ENCODE peak calls at places on chromosomes 16 and 17, in ten cellular contexts. V, G, R, S, F, W, M, B, L and P are unnamed samples.
A peak's percentile ranks its signal among the peaks of the same experiment; 100 is the strongest.

GRCh38 chr17:19306160-19307111 is 56.1 kb downstream of the B9D1 start:
- DNase-seq in V (peak; percentile 94), G (no peak), R (no peak), S (no peak), F (no peak), W (peak; percentile 67), M (no peak), B (no peak), L (no peak), P (no peak)

GRCh38 chr16:87739801-87740200 is 26.0 kb downstream of the KLHDC4 start:
- DNase-seq in V (no peak), G (no peak), R (no peak), S (peak; percentile 72), F (no peak), W (no peak), M (no peak), B (no peak), L (no peak), P (no peak)

GRCh38 chr17:32256695-32257013 is 9.0 kb upstream of the RHBDL3 start:
- DNase-seq in V (no peak), G (no peak), R (no peak), S (no peak), F (no peak), W (no peak), M (no peak), B (no peak), L (no peak), P (no peak)

GRCh38 chr16:490768-491167 is 36.7 kb upstream of the CAPN15 start:
- DNase-seq in V (no peak), G (no peak), R (no peak), S (no peak), F (no peak), W (no peak), M (no peak), B (no peak), L (no peak), P (no peak)

GRCh38 chr17:60971515-60972369 is 294.1 kb downstream of the BCAS3 start:
- DNase-seq in V (peak; percentile 4), G (peak; percentile 72), R (peak; percentile 23), S (peak; percentile 68), F (no peak), W (peak; percentile 56), M (peak; percentile 57), B (no peak), L (peak; percentile 71), P (no peak)

GRCh38 chr17:73203135-73203787 is 10.4 kb downstream of the COG1 start:
- DNase-seq in V (no peak), G (peak; percentile 47), R (peak; percentile 42), S (no peak), F (no peak), W (peak; percentile 96), M (no peak), B (no peak), L (peak; percentile 58), P (no peak)

GRCh38 chr16:85451646-85452363 is 161.3 kb upstream of the GSE1 start:
- DNase-seq in V (no peak), G (no peak), R (no peak), S (no peak), F (no peak), W (no peak), M (no peak), B (no peak), L (no peak), P (no peak)

GRCh38 chr16:1643521-1643920 is 31.4 kb downstream of the CRAMP1 start:
- DNase-seq in V (no peak), G (no peak), R (no peak), S (no peak), F (no peak), W (no peak), M (no peak), B (no peak), L (no peak), P (no peak)

GRCh38 chr16:86952769-86953168 is 364.4 kb downstream of the C16orf95 start:
- DNase-seq in V (no peak), G (no peak), R (no peak), S (no peak), F (no peak), W (no peak), M (no peak), B (no peak), L (no peak), P (no peak)

GRCh38 chr17:44083250-44083849 is 12.8 kb downstream of the G6PC3 start:
- DNase-seq in V (no peak), G (no peak), R (no peak), S (peak; percentile 49), F (no peak), W (peak; percentile 88), M (no peak), B (no peak), L (no peak), P (no peak)

GRCh38 chr16:69217433-69217832 is 30.5 kb downstream of the SNTB2 start:
- DNase-seq in V (no peak), G (peak; percentile 50), R (no peak), S (peak; percentile 65), F (no peak), W (peak; percentile 42), M (peak; percentile 50), B (no peak), L (peak; percentile 48), P (no peak)

GRCh38 chr16:80084614-80085013 is 456.2 kb upstream of the DYNLRB2 start:
- DNase-seq in V (no peak), G (peak; percentile 38), R (peak; percentile 61), S (peak; percentile 86), F (no peak), W (peak; percentile 41), M (peak; percentile 16), B (peak; percentile 25), L (peak; percentile 29), P (no peak)

GRCh38 chr17:81665205-81666091 is 957 bp downstream of the OXLD1 start:
- DNase-seq in V (no peak), G (peak; percentile 30), R (no peak), S (peak; percentile 38), F (no peak), W (peak; percentile 47), M (no peak), B (no peak), L (peak; percentile 18), P (no peak)

GRCh38 chr17:10105513-10106001 is 92.8 kb downstream of the GAS7 start:
- DNase-seq in V (no peak), G (peak; percentile 84), R (no peak), S (no peak), F (no peak), W (no peak), M (peak; percentile 38), B (peak; percentile 63), L (peak; percentile 86), P (no peak)

GRCh38 chr17:38705803-38706624 is 941 bp downstream of the MLLT6 start:
- DNase-seq in V (no peak), G (peak; percentile 53), R (peak; percentile 52), S (peak; percentile 29), F (peak; percentile 60), W (peak; percentile 63), M (no peak), B (peak; percentile 73), L (peak; percentile 38), P (no peak)

GRCh38 chr16:907819-908218 is 63.0 kb downstream of the LMF1 start:
- DNase-seq in V (no peak), G (no peak), R (no peak), S (no peak), F (no peak), W (no peak), M (no peak), B (no peak), L (no peak), P (no peak)

GRCh38 chr17:29613371-29613837 is 9.3 kb downstream of the CORO6 start:
- DNase-seq in V (no peak), G (peak; percentile 96), R (peak; percentile 96), S (peak; percentile 92), F (peak; percentile 95), W (peak; percentile 77), M (no peak), B (peak; percentile 97), L (peak; percentile 88), P (peak; percentile 82)
- TF ChIP-seq CTCF in V (peak; percentile 77), G (peak; percentile 82), R (peak; percentile 92), S (peak; percentile 57), F (peak; percentile 87), W (peak; percentile 94), M (peak; percentile 81), B (peak; percentile 93), L (peak; percentile 46), P (peak; percentile 81)

DNA sequence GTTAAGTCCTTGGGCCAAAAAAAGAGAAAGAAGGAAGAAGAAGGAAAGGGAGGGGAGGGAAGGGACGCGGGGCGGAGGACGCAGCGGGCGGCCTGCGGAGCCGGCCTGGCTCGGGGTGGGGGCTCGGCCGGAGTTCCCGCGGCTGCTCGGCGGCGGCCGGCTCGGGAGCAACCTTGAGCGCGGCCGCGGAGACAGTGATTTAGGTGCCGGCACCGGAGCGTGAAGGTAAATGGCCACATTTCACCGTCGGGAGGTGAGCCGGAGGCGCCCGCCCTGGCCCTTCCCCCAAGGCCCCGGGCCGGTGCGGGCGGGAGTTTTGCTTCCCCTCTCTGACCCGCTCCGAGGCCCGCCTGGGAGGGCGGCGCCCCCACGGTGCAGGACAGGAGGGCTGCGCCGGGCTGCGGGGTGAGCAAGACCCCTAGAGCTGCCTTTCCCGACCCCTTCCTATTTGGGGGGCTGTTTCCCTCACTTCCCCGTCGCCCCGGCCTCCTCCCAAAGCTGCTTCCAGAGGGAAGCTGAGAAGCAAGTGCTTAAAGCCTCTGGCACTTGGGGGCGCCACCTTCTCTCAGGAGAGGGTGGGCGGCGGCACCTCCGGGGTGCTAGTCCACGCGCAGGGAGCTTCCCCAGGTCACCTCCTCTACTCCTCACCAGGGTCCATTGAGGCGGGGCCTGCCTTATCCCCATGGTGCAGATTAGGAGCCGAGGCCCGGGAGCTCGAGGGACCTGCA is 56.5 kb downstream of the MRM1 start:
- DNase-seq in V (no peak), G (peak; percentile 27), R (no peak), S (no peak), F (no peak), W (no peak), M (no peak), B (no peak), L (peak; percentile 10), P (no peak)
- TF ChIP-seq CTCF in V (no peak), G (peak; percentile 53), R (no peak), S (no peak), F (no peak), W (peak; percentile 66), M (peak; percentile 16), B (no peak), L (peak; percentile 32), P (peak; percentile 49)

GRCh38 chr16:28597692-28598261 is 927 bp upstream of the SULT1A2 start:
- DNase-seq in V (no peak), G (no peak), R (no peak), S (no peak), F (no peak), W (peak; percentile 91), M (peak; percentile 15), B (no peak), L (no peak), P (no peak)
- TF ChIP-seq CTCF in V (no peak), G (no peak), R (no peak), S (no peak), F (no peak), W (peak; percentile 77), M (no peak), B (no peak), L (no peak), P (no peak)

DNA sequence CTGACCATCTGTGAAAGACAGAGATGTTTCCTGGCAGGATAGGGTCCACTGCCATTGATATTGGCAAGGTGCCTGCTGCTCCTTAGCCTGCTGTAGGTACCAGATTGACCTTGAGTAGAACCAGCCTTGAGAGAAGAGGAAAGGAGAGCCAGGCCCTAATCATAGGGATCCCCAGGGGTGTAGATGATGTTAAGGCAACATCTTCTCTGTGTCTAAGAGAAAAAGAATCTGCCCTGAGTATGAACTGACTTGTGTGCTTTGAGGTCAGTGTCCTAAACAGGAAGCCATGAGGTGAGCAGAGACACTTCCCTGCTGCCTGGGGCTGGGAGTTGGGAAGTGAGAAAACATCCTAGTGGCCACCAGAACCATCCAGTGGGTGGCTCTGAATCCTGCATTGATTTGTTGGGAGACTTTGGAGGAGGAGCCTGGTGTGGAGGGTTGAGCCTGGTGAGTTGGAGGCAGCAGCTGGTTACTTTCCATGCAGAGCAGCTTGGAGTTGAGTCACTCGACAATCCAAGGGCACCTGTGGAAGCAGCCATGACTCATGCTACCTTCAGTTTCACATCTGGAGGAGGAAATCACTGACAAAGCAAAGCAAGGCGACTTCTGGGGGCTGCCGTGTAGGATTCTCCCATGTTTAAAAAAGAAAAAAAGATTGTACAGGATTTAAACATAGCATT is 47.8 kb downstream of the BMERB1 start:
- DNase-seq in V (no peak), G (peak; percentile 89), R (peak; percentile 94), S (peak; percentile 98), F (no peak), W (peak; percentile 99), M (peak; percentile 96), B (peak; percentile 19), L (peak; percentile 95), P (peak; percentile 49)
- TF ChIP-seq CTCF in V (no peak), G (peak; percentile 18), R (peak; percentile 41), S (peak; percentile 29), F (no peak), W (peak; percentile 73), M (peak; percentile 58), B (peak; percentile 9), L (peak; percentile 29), P (no peak)